ENCODE peak calls at places on chromosomes 4 and X, in ten cellular contexts. A, S, C, W, M, Z, T, L, H and V are unnamed samples.

GRCh38 chr4:3111461-3111860 is 37.0 kb downstream of the HTT start:
- DNase-seq in C (no peak), H (no peak), M (no peak), Z (no peak), T (no peak), W (no peak), S (no peak), A (no peak), L (no peak), V (peak; percentile 61)

GRCh38 chr4:152734699-152735050 is 44.9 kb downstream of the TIGD4 start:
- DNase-seq in W (no peak), H (no peak), Z (no peak), T (no peak), C (no peak), M (no peak), A (no peak), L (no peak), S (no peak), V (no peak)

GRCh38 chrX:48613502-48614160 is 16.3 kb downstream of the WDR13 start:
- DNase-seq in A (no peak), H (no peak), M (no peak), L (no peak), C (no peak), Z (no peak), W (peak; percentile 5), T (no peak), S (no peak), V (no peak)

GRCh38 chr4:337932-338758 is 531 bp downstream of the ZNF141 start:
- DNase-seq in A (no peak), C (peak; percentile 54), W (no peak), S (peak; percentile 26), Z (peak; percentile 32), M (no peak), L (peak; percentile 64), T (no peak), H (peak; percentile 65), V (no peak)

GRCh38 chr4:139243448-139244365 is 36.3 kb downstream of the MGARP start:
- DNase-seq in C (peak; percentile 33), M (peak; percentile 56), T (peak; percentile 69), L (no peak), S (no peak), A (no peak), W (no peak), Z (no peak), H (no peak), V (no peak)

GRCh38 chrX:57282568-57282967 is 3.9 kb upstream of the FAAH2 start:
- DNase-seq in H (no peak), T (no peak), A (no peak), Z (no peak), W (no peak), L (no peak), C (no peak), M (peak; percentile 56), S (no peak), V (no peak)

GRCh38 chr4:25030283-25031076 is at the start of gene LGI2:
- DNase-seq in L (no peak), M (peak; percentile 50), H (no peak), C (peak; percentile 59), W (peak; percentile 74), T (no peak), S (peak; percentile 34), A (no peak), Z (peak; percentile 41), V (peak; percentile 81)

GRCh38 chr4:152310223-152310622 is 225.7 kb downstream of the FBXW7 start:
- DNase-seq in T (peak; percentile 91), W (no peak), M (peak; percentile 16), Z (no peak), S (no peak), L (no peak), A (no peak), H (no peak), C (no peak), V (no peak)

GRCh38 chr4:1177274-1178141 is 5.1 kb upstream of the SPON2 start:
- DNase-seq in H (peak; percentile 49), Z (no peak), L (no peak), S (no peak), M (no peak), T (no peak), A (no peak), C (no peak), W (peak; percentile 63), V (no peak)

GRCh38 chrX:104098151-104098808 is 14.0 kb upstream of the ZCCHC18 start:
- DNase-seq in H (no peak), A (no peak), W (peak; percentile 75), Z (peak; percentile 25), S (peak; percentile 43), L (peak; percentile 57), M (peak; percentile 70), T (peak; percentile 55), C (peak; percentile 57), V (peak; percentile 78)

GRCh38 chr4:139175647-139176298 is 1.2 kb downstream of the ELF2 start:
- DNase-seq in H (no peak), A (no peak), Z (no peak), S (peak; percentile 24), C (no peak), T (no peak), L (no peak), W (no peak), M (no peak), V (no peak)

GRCh38 chr4:75653845-75654503 is 19.2 kb downstream of the G3BP2 start:
- DNase-seq in M (no peak), T (no peak), A (no peak), C (no peak), W (no peak), H (no peak), L (no peak), S (no peak), Z (no peak), V (peak; percentile 58)
- TF ChIP-seq CTCF in M (peak; percentile 31), T (peak; percentile 54), A (no peak), C (no peak), W (peak; percentile 31), H (peak; percentile 56), L (no peak), S (peak; percentile 60), Z (peak; percentile 59), V (peak; percentile 82)

GRCh38 chr4:108685036-108685686 is 34.8 kb downstream of the OSTC start:
- DNase-seq in L (no peak), Z (no peak), H (no peak), C (no peak), S (no peak), W (no peak), A (no peak), M (no peak), T (no peak), V (no peak)

GRCh38 chr4:108681321-108681809 is 31.0 kb downstream of the OSTC start:
- DNase-seq in S (no peak), Z (no peak), C (no peak), T (no peak), A (no peak), M (no peak), L (no peak), H (no peak), W (no peak), V (no peak)

DNA sequence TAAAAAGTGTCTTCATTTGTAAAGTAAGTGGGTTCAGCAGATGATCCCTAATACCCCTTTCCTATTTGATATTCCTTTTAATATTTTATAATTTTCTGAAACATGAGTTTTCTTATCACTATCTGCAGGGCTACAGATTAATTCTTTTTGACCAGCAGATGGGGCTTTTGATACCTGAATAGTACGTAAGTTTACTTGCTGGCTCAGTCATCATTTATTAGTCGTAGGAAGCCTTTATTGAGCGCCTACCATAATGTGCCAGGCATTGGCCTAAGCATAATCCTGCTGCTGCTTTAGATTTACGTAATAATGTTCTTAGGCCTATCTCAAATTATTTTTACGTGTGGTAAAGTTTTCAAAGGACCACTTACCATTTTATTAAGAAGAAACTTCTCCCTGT is 33.1 kb downstream of the OSTC start:
- DNase-seq in L (no peak), S (no peak), A (no peak), Z (no peak), C (no peak), M (peak; percentile 53), H (no peak), T (no peak), W (no peak), V (no peak)
- TF ChIP-seq CTCF in L (no peak), S (peak; percentile 60), A (no peak), Z (peak; percentile 26), C (no peak), M (peak; percentile 47), H (peak; percentile 49), T (peak; percentile 31), W (no peak), V (peak; percentile 68)

DNA sequence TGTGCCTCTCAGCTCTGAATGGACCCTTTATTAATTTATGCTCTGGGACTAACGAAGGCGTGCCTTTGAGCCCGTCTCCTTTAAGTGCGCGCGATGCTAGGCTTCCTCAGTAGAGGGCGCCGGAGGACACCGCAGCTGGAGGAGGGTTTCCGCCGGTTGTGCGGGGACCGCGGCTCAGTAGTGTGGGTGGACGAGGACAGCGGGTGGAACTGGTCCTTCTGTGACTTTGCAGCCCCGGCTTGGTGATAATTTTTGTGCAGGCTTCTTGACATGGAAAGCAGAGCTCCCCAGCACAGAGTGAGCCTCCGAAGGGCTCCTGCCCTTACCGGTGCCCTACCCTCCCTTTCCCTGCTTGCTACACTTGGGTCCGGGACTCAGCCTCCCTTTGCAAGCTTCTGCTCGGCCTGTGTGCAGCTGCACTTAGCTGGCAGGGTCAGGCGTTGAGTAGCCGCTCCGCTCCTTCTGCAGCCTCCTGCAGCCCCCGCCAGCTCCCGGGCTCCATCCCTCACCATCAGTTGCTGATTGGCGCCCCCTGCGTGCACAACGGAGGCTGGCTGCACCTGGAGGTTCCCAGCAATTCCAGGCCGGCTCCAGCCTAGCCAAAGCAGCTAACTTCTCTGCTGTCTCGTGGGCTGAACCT is 26.8 kb upstream of the BOD1L1 start:
- DNase-seq in C (peak; percentile 79), Z (peak; percentile 81), T (no peak), W (peak; percentile 86), M (peak; percentile 77), A (peak; percentile 62), H (peak; percentile 65), S (peak; percentile 94), L (peak; percentile 64), V (peak; percentile 96)
- TF ChIP-seq CTCF in C (peak; percentile 32), Z (peak; percentile 71), T (peak; percentile 97), W (peak; percentile 85), M (peak; percentile 69), A (no peak), H (peak; percentile 98), S (peak; percentile 86), L (peak; percentile 86), V (peak; percentile 80)

GRCh38 chrX:73683236-73683859 is 120.4 kb downstream of the CHIC1 start:
- DNase-seq in W (no peak), T (no peak), S (no peak), L (no peak), C (no peak), A (no peak), M (no peak), H (no peak), Z (no peak), V (no peak)
- TF ChIP-seq CTCF in W (no peak), T (no peak), S (no peak), L (no peak), C (no peak), A (no peak), M (no peak), H (no peak), Z (no peak), V (no peak)

GRCh38 chr4:82247629-82248028 is 126.2 kb downstream of the HNRNPD start:
- DNase-seq in T (no peak), M (no peak), A (no peak), C (no peak), H (no peak), Z (no peak), L (no peak), W (no peak), S (no peak), V (peak; percentile 66)
- TF ChIP-seq CTCF in T (no peak), M (no peak), A (no peak), C (no peak), H (no peak), Z (no peak), L (no peak), W (no peak), S (no peak), V (no peak)